ENCODE peak calls at places on chromosomes 5 and 9, in four cellular contexts. P is aorta, Y is A549, K is heart right ventricle. D is an unnamed sample. For H3K4me1, the result is how much of the 10 kb centered on the place peaks cover.

GRCh38 chr5:142906863-142907671 is 136.9 kb downstream of the ARHGAP26 start:
- DNase-seq in P (no peak), Y (no peak), K (peak), D (peak)

GRCh38 chr5:124659798-124660197 is 86.6 kb downstream of the ZNF608 start:
- DNase-seq in P (no peak), Y (no peak), K (no peak), D (no peak)

GRCh38 chr5:32369542-32370155 is 56.9 kb upstream of the MTMR12 start:
- DNase-seq in P (no peak), Y (no peak), K (no peak), D (no peak)

GRCh38 chr5:35741126-35741711 is 115.5 kb upstream of the IL7R start:
- DNase-seq in P (no peak), Y (peak), K (no peak), D (no peak)

GRCh38 chr5:93130623-93131022 is 450.4 kb downstream of the NR2F1-AS1 start:
- DNase-seq in P (no peak), Y (no peak), K (peak), D (no peak)

GRCh38 chr5:143340891-143341685 is 62.4 kb downstream of the NR3C1 start:
- DNase-seq in P (no peak), Y (no peak), K (no peak), D (no peak)

GRCh38 chr5:83430130-83431010 is 41.2 kb upstream of the VCAN start:
- DNase-seq in P (no peak), Y (peak), K (peak), D (peak)

GRCh38 chr9:78745996-78746395 is 449.1 kb downstream of the PSAT1 start:
- DNase-seq in P (no peak), Y (no peak), K (no peak), D (no peak)

GRCh38 chr9:76373173-76373771 is 21.0 kb downstream of the RFK start:
- DNase-seq in P (no peak), Y (peak), K (peak), D (no peak)

GRCh38 chr9:124684140-124684539 is 87.0 kb downstream of the NR6A1 start:
- DNase-seq in P (no peak), Y (no peak), K (peak), D (no peak)

GRCh38 chr5:136246632-136247031 is 53.7 kb upstream of the SMIM32 start:
- DNase-seq in P (no peak), Y (no peak), K (no peak), D (no peak)

GRCh38 chr5:150625831-150626746 is 14.4 kb upstream of the SYNPO start:
- DNase-seq in P (no peak), Y (no peak), K (no peak), D (no peak)

GRCh38 chr9:97668485-97668884 is 28.7 kb downstream of the XPA start:
- DNase-seq in P (no peak), Y (no peak), K (no peak), D (no peak)

GRCh38 chr9:31388660-31389059 is 995.8 kb upstream of the ACO1 start:
- DNase-seq in P (no peak), Y (no peak), K (no peak), D (no peak)

GRCh38 chr5:59519338-59519737 is 374.2 kb downstream of the PDE4D start:
- DNase-seq in P (no peak), Y (no peak), K (no peak), D (no peak)

GRCh38 chr9:21688108-21689102 is 114.0 kb upstream of the MTAP start:
- DNase-seq in P (no peak), Y (peak), K (no peak), D (no peak)

GRCh38 chr9:113479150-113479761 is 15.7 kb downstream of the RGS3 start:
- DNase-seq in P (no peak), Y (no peak), K (no peak), D (no peak)

GRCh38 chr5:139110526-139111168 is 87.5 kb downstream of the SIL1 start:
- DNase-seq in P (no peak), Y (no peak), K (no peak), D (no peak)

GRCh38 chr5:141409598-141410306 is 1.9 kb downstream of the PCDHGB6 start:
- DNase-seq in P (peak), Y (no peak), K (no peak), D (no peak)

GRCh38 chr9:96607971-96608370 is 11.7 kb downstream of the CDC14B start:
- DNase-seq in P (no peak), Y (no peak), K (no peak), D (no peak)

GRCh38 chr9:107731115-107731762 is 241.7 kb upstream of the KLF4 start:
- DNase-seq in P (no peak), Y (no peak), K (no peak), D (no peak)

GRCh38 chr5:32230356-32231099 is 56.4 kb upstream of the GOLPH3 start:
- DNase-seq in P (no peak), Y (no peak), K (no peak), D (no peak)

GRCh38 chr5:137086289-137086838 is 412.8 kb downstream of the SPOCK1 start:
- DNase-seq in P (no peak), Y (no peak), K (no peak), D (no peak)

GRCh38 chr5:96340357-96340756 is 92.7 kb downstream of the PCSK1 start:
- DNase-seq in P (no peak), Y (no peak), K (no peak), D (no peak)

GRCh38 chr5:167899490-167899889 is 392.0 kb upstream of the WWC1 start:
- DNase-seq in P (no peak), Y (no peak), K (no peak), D (peak)

GRCh38 chr5:78995521-78995920 is 10.4 kb upstream of the ARSB start:
- DNase-seq in P (no peak), Y (no peak), K (no peak), D (no peak)

GRCh38 chr9:6230037-6230778 is 14.6 kb downstream of the IL33 start:
- DNase-seq in P (no peak), Y (no peak), K (no peak), D (no peak)

GRCh38 chr9:98158071-98158791 is 34.2 kb downstream of the CORO2A start:
- DNase-seq in P (no peak), Y (peak), K (no peak), D (no peak)

GRCh38 chr9:37944671-37945481 is 40.9 kb upstream of the SLC25A51 start:
- DNase-seq in P (no peak), Y (no peak), K (no peak), D (peak)

GRCh38 chr9:134617246-134617645 is 24.4 kb upstream of the COL5A1 start:
- DNase-seq in P (peak), Y (no peak), K (no peak), D (no peak)

GRCh38 chr9:79023134-79023577 is 548.6 kb upstream of the TLE4 start:
- DNase-seq in P (no peak), Y (peak), K (no peak), D (peak)

GRCh38 chr9:129886226-129887174 is 51.2 kb downstream of the USP20 start:
- DNase-seq in P (no peak), Y (no peak), K (no peak), D (peak)

GRCh38 chr5:997711-998110 is 10.9 kb upstream of the NKD2 start:
- DNase-seq in P (peak), Y (no peak), K (no peak), D (no peak)

GRCh38 chr5:999724-1000123 is 8.9 kb upstream of the NKD2 start:
- DNase-seq in P (peak), Y (no peak), K (no peak), D (no peak)

GRCh38 chr5:998975-999501 is 9.6 kb upstream of the NKD2 start:
- DNase-seq in P (peak), Y (no peak), K (no peak), D (no peak)

GRCh38 chr5:997001-997474 is 11.6 kb upstream of the NKD2 start:
- DNase-seq in P (peak), Y (peak), K (no peak), D (peak)

GRCh38 chr5:998276-998974 is 10.2 kb upstream of the NKD2 start:
- DNase-seq in P (peak), Y (no peak), K (peak), D (peak)
- H3K27ac ChIP-seq in P (no peak), Y (no peak), K (peak), D (no peak)

GRCh38 chr5:131281868-131282234 is 18.0 kb downstream of the CDC42SE2 start:
- DNase-seq in P (no peak), Y (no peak), K (no peak), D (no peak)
- H3K4me1 ChIP-seq in P (under half), Y (under half), K (under half), D (under half)

DNA sequence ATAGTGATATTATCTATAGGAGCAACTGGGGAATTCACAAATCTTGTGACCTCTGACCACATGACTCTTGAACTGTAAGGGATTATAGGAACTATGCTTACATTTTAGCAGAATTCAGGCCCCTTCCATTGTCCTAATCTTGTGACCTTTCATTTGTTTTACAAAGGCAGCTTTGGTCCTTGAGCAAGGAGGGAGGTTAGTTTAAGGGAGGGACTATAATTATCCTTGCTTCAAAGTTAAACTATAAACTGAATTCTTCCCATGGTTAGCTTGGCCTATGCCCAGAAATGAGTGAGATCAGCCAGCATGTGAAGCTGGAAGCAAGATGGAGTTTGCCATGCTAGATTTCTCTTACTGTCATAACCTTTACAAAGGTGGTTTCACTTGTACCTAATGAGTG is 51.2 kb downstream of the TARS1 start:
- DNase-seq in P (no peak), Y (no peak), K (no peak), D (no peak)
- H3K27ac ChIP-seq in P (no peak), Y (no peak), K (no peak), D (no peak)

GRCh38 chr9:92724528-92725265 is 39.9 kb downstream of the BICD2 start:
- DNase-seq in P (peak), Y (no peak), K (no peak), D (no peak)

GRCh38 chr9:92725726-92726125 is 38.9 kb downstream of the BICD2 start:
- DNase-seq in P (peak), Y (no peak), K (no peak), D (no peak)

GRCh38 chr9:92725266-92725545 is 39.4 kb downstream of the BICD2 start:
- DNase-seq in P (no peak), Y (no peak), K (no peak), D (no peak)

GRCh38 chr9:92726971-92727715 is 37.5 kb downstream of the BICD2 start:
- DNase-seq in P (peak), Y (no peak), K (peak), D (peak)

DNA sequence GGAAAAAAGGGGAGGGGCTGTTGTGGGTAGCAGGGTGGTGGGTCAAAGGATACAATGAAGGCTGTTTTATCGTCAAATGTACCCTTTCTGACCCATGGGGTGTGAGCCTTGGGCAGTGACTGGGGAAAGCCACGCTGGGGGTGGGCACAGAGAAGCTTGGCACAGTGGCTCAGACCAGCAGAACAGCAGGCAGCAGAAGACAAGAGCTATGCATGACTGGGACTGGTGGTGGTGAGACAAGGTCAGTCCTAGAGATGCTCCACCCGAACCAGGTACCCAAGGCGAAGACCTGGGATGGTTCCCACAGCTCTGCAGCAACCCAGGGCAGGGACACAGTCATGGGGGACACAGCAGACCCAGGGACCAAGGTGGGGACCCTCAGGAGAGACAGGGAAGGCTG is 38.3 kb downstream of the BICD2 start:
- DNase-seq in P (peak), Y (no peak), K (no peak), D (no peak)
- H3K4me1 ChIP-seq in P (under half), Y (under half), K (under half), D (under half)